ENCODE peak calls at places on chromosome 16, in seven cellular contexts. Y is activated T-cell treated with anti-CD3 and anti-CD28 coated beads, Interleukin-2, amount 50 U/mL, for 72 hours; X is left cardiac atrium; M is activated CD4-positive, CD25-positive, alpha-beta regulatory T cell; Z is GM04504; Q is uterus; H is NCI-H1092 treated with DMSO at 0.1 percent for 48 hours. R is an unnamed sample.

GRCh38 chr16:53967172-53967571 is 263.2 kb downstream of the FTO start:
- DNase-seq in Y (no peak), X (no peak), M (no peak), Z (no peak), Q (no peak), H (no peak), R (no peak)

GRCh38 chr16:46882940-46883307 is 1.2 kb upstream of the GPT2 start:
- DNase-seq in Y (no peak), X (no peak), M (no peak), Z (no peak), Q (no peak), H (no peak), R (no peak)

GRCh38 chr16:89478576-89479221 is 11.7 kb downstream of the ANKRD11 start:
- DNase-seq in Y (no peak), X (no peak), M (no peak), Z (no peak), Q (no peak), H (no peak), R (peak)

GRCh38 chr16:84451781-84452180 is 52.7 kb downstream of the MEAK7 start:
- DNase-seq in Y (no peak), X (no peak), M (no peak), Z (no peak), Q (no peak), H (no peak), R (no peak)

GRCh38 chr16:72131036-72131435 is 37.4 kb downstream of the DHX38 start:
- DNase-seq in Y (no peak), X (no peak), M (no peak), Z (no peak), Q (no peak), H (no peak), R (no peak)

GRCh38 chr16:23296994-23297393 is 5.1 kb upstream of the SCNN1B start:
- DNase-seq in Y (no peak), X (no peak), M (no peak), Z (no peak), Q (no peak), H (peak), R (no peak)

GRCh38 chr16:27819881-27820610 is 243.5 kb downstream of the GSG1L start:
- DNase-seq in Y (no peak), X (no peak), M (no peak), Z (no peak), Q (no peak), H (no peak), R (no peak)

GRCh38 chr16:2039286-2040030 is 8.2 kb downstream of the NTHL1 start:
- DNase-seq in Y (no peak), X (peak), M (no peak), Z (peak), Q (peak), H (peak), R (no peak)

GRCh38 chr16:3952342-3953131 is 72.0 kb upstream of the CREBBP start:
- DNase-seq in Y (no peak), X (peak), M (no peak), Z (no peak), Q (peak), H (no peak), R (peak)

GRCh38 chr16:49078571-49078970 is 203.1 kb downstream of the CBLN1 start:
- DNase-seq in Y (no peak), X (no peak), M (no peak), Z (no peak), Q (no peak), H (no peak), R (no peak)

GRCh38 chr16:50444546-50444945 is 75.8 kb upstream of the BRD7 start:
- DNase-seq in Y (no peak), X (no peak), M (no peak), Z (no peak), Q (no peak), H (no peak), R (peak)

GRCh38 chr16:89199241-89200123 is 855 bp downstream of the SLC22A31 start:
- DNase-seq in Y (no peak), X (no peak), M (no peak), Z (no peak), Q (no peak), H (no peak), R (no peak)

GRCh38 chr16:11672206-11673090 is 4.2 kb downstream of the SNN start:
- DNase-seq in Y (no peak), X (no peak), M (peak), Z (no peak), Q (no peak), H (no peak), R (no peak)

GRCh38 chr16:89506791-89507191 is 1.4 kb upstream of the SPG7 start:
- DNase-seq in Y (peak), X (no peak), M (no peak), Z (no peak), Q (no peak), H (no peak), R (no peak)

GRCh38 chr16:4142268-4142667 is 26.0 kb upstream of the ADCY9 start:
- DNase-seq in Y (no peak), X (no peak), M (no peak), Z (no peak), Q (no peak), H (no peak), R (no peak)

GRCh38 chr16:70589998-70590471 is 56.3 kb upstream of the IL34 start:
- DNase-seq in Y (no peak), X (no peak), M (no peak), Z (no peak), Q (peak), H (no peak), R (no peak)

GRCh38 chr16:85114909-85115567 is 2.8 kb upstream of the CIBAR2 start:
- DNase-seq in Y (peak), X (peak), M (peak), Z (peak), Q (peak), H (peak), R (peak)

GRCh38 chr16:50469121-50469743 is 79.0 kb upstream of the NKD1 start:
- DNase-seq in Y (no peak), X (no peak), M (no peak), Z (no peak), Q (no peak), H (no peak), R (no peak)

GRCh38 chr16:88599092-88599733 is 29.0 kb downstream of the ZC3H18 start:
- DNase-seq in Y (no peak), X (peak), M (no peak), Z (no peak), Q (no peak), H (no peak), R (no peak)

GRCh38 chr16:76784530-76784929 is 406.5 kb upstream of the MON1B start:
- DNase-seq in Y (no peak), X (no peak), M (no peak), Z (no peak), Q (no peak), H (no peak), R (no peak)

GRCh38 chr16:72049110-72049509 is 5.2 kb upstream of the HP start:
- DNase-seq in Y (no peak), X (no peak), M (no peak), Z (no peak), Q (no peak), H (no peak), R (no peak)

GRCh38 chr16:9072806-9073341 is 18.6 kb upstream of the HAPSTR1 start:
- DNase-seq in Y (peak), X (no peak), M (no peak), Z (no peak), Q (no peak), H (no peak), R (peak)

GRCh38 chr16:5073279-5073629 is 1.6 kb downstream of the ALG1 start:
- DNase-seq in Y (no peak), X (no peak), M (no peak), Z (no peak), Q (no peak), H (no peak), R (no peak)

GRCh38 chr16:50213939-50214519 is 52.3 kb upstream of the ADCY7 start:
- DNase-seq in Y (no peak), X (no peak), M (no peak), Z (no peak), Q (no peak), H (peak), R (peak)

GRCh38 chr16:13093676-13094075 is 192.3 kb downstream of the SHISA9 start:
- DNase-seq in Y (no peak), X (no peak), M (no peak), Z (no peak), Q (no peak), H (no peak), R (no peak)

GRCh38 chr16:88772871-88773811 is 11.9 kb downstream of the PIEZO1 start:
- DNase-seq in Y (no peak), X (peak), M (no peak), Z (peak), Q (peak), H (peak), R (no peak)

GRCh38 chr16:27174007-27174406 is 29.3 kb upstream of the KDM8 start:
- DNase-seq in Y (peak), X (no peak), M (peak), Z (no peak), Q (no peak), H (no peak), R (no peak)

GRCh38 chr16:23145186-23145585 is 4.1 kb downstream of the USP31 start:
- DNase-seq in Y (no peak), X (no peak), M (no peak), Z (no peak), Q (no peak), H (no peak), R (peak)

GRCh38 chr16:82043680-82044584 is 8.9 kb downstream of the HSD17B2 start:
- DNase-seq in Y (no peak), X (no peak), M (no peak), Z (peak), Q (no peak), H (no peak), R (no peak)

GRCh38 chr16:14490281-14490680 is 139.8 kb downstream of the PARN start:
- DNase-seq in Y (no peak), X (no peak), M (no peak), Z (no peak), Q (no peak), H (no peak), R (no peak)

GRCh38 chr16:3142770-3143169 is 7.9 kb downstream of the ZNF213 start:
- DNase-seq in Y (no peak), X (peak), M (no peak), Z (no peak), Q (no peak), H (no peak), R (no peak)

GRCh38 chr16:27739606-27740357 is 189.8 kb downstream of the KATNIP start:
- DNase-seq in Y (no peak), X (no peak), M (no peak), Z (no peak), Q (no peak), H (no peak), R (no peak)

GRCh38 chr16:50718761-50719400 is 23.0 kb upstream of the CYLD start:
- DNase-seq in Y (no peak), X (no peak), M (no peak), Z (no peak), Q (no peak), H (no peak), R (no peak)

R was measured in MCF 10A.